ENCODE peak calls at places on chromosome 10, in seven cellular contexts. C, Q, F, R, A, I and M are unnamed samples.

GRCh38 chr10:108911814-108912541 is 1011.3 kb downstream of the XPNPEP1 start:
- DNase-seq in C (no peak), Q (peak; percentile 68), F (peak; percentile 82), R (no peak), A (peak; percentile 93), I (no peak), M (peak; percentile 54)

GRCh38 chr10:62063795-62064472 is 162.4 kb downstream of the ARID5B start:
- DNase-seq in C (no peak), Q (no peak), F (no peak), R (no peak), A (no peak), I (no peak), M (peak; percentile 75)

GRCh38 chr10:80596391-80597257 is 58.9 kb downstream of the SH2D4B start:
- DNase-seq in C (no peak), Q (peak; percentile 73), F (peak; percentile 41), R (peak; percentile 39), A (peak; percentile 57), I (peak; percentile 15), M (peak; percentile 29)

GRCh38 chr10:73183882-73184281 is 16.0 kb downstream of the FAM149B1 start:
- DNase-seq in C (no peak), Q (no peak), F (no peak), R (no peak), A (no peak), I (no peak), M (peak; percentile 82)

GRCh38 chr10:113550365-113550764 is 2.5 kb upstream of the HABP2 start:
- DNase-seq in C (no peak), Q (no peak), F (peak; percentile 45), R (no peak), A (no peak), I (peak; percentile 2), M (peak; percentile 28)

GRCh38 chr10:32951111-32951510 is 6.9 kb downstream of the ITGB1 start:
- DNase-seq in C (no peak), Q (peak; percentile 65), F (no peak), R (no peak), A (no peak), I (no peak), M (no peak)

GRCh38 chr10:29585488-29585976 is 49.2 kb downstream of the SVIL start:
- DNase-seq in C (no peak), Q (peak; percentile 49), F (peak; percentile 44), R (peak; percentile 21), A (peak; percentile 85), I (no peak), M (peak; percentile 39)

GRCh38 chr10:69835233-69835632 is 33.5 kb downstream of the COL13A1 start:
- DNase-seq in C (no peak), Q (no peak), F (no peak), R (no peak), A (no peak), I (no peak), M (no peak)

GRCh38 chr10:84613336-84614021 is 285.1 kb downstream of the CCSER2 start:
- DNase-seq in C (no peak), Q (peak; percentile 80), F (peak; percentile 87), R (peak; percentile 65), A (peak; percentile 86), I (peak; percentile 4), M (no peak)

GRCh38 chr10:88008866-88009470 is 145.5 kb downstream of the PTEN start:
- DNase-seq in C (no peak), Q (peak; percentile 50), F (no peak), R (no peak), A (no peak), I (no peak), M (peak; percentile 47)

GRCh38 chr10:100303724-100304319 is 17.3 kb upstream of the BLOC1S2 start:
- DNase-seq in C (peak; percentile 37), Q (peak; percentile 55), F (peak; percentile 47), R (peak; percentile 48), A (peak; percentile 60), I (no peak), M (peak; percentile 49)

GRCh38 chr10:30581779-30582380 is 47.7 kb downstream of the LYZL2 start:
- DNase-seq in C (no peak), Q (peak; percentile 72), F (peak; percentile 54), R (no peak), A (peak; percentile 52), I (no peak), M (peak; percentile 67)

GRCh38 chr10:128067691-128068397 is 58.4 kb downstream of the MKI67 start:
- DNase-seq in C (no peak), Q (no peak), F (no peak), R (no peak), A (no peak), I (no peak), M (no peak)

GRCh38 chr10:71427246-71427645 is 30.5 kb downstream of the CDH23 start:
- DNase-seq in C (no peak), Q (no peak), F (no peak), R (no peak), A (no peak), I (no peak), M (no peak)

GRCh38 chr10:129870042-129870757 is 93.9 kb downstream of the EBF3 start:
- DNase-seq in C (no peak), Q (no peak), F (no peak), R (no peak), A (no peak), I (no peak), M (no peak)
- H3K9me3 ChIP-seq in C (no peaks in the 10 kb centered on the region), Q (no peaks in the 10 kb centered on the region), F (no peaks in the 10 kb centered on the region), R (no peaks in the 10 kb centered on the region), A (no peaks in the 10 kb centered on the region), I (peaks cover 4% of the 10 kb centered on the region), M (no peaks in the 10 kb centered on the region)

GRCh38 chr10:131163444-131163843 is 148.1 kb downstream of the TCERG1L start:
- DNase-seq in C (no peak), Q (no peak), F (no peak), R (no peak), A (no peak), I (no peak), M (no peak)
- H3K9me3 ChIP-seq in C (no peaks in the 10 kb centered on the region), Q (no peaks in the 10 kb centered on the region), F (no peaks in the 10 kb centered on the region), R (no peaks in the 10 kb centered on the region), A (no peaks in the 10 kb centered on the region), I (peaks cover 24% of the 10 kb centered on the region), M (no peaks in the 10 kb centered on the region)

GRCh38 chr10:18571076-18571475 is 80.3 kb downstream of the NSUN6 start:
- DNase-seq in C (no peak), Q (no peak), F (no peak), R (no peak), A (no peak), I (no peak), M (no peak)

GRCh38 chr10:18563003-18563726 is 88.2 kb downstream of the NSUN6 start:
- DNase-seq in C (no peak), Q (no peak), F (no peak), R (no peak), A (no peak), I (no peak), M (no peak)

GRCh38 chr10:18566177-18566576 is 85.2 kb downstream of the NSUN6 start:
- DNase-seq in C (no peak), Q (peak; percentile 27), F (no peak), R (no peak), A (peak; percentile 7), I (no peak), M (no peak)

GRCh38 chr10:18565006-18565405 is 86.4 kb downstream of the NSUN6 start:
- DNase-seq in C (no peak), Q (no peak), F (no peak), R (no peak), A (no peak), I (no peak), M (no peak)

GRCh38 chr10:18567343-18567856 is 84.0 kb downstream of the NSUN6 start:
- DNase-seq in C (no peak), Q (no peak), F (no peak), R (no peak), A (no peak), I (no peak), M (no peak)
- H3K9me3 ChIP-seq in C (no peaks in the 10 kb centered on the region), Q (peaks cover 23% of the 10 kb centered on the region), F (no peaks in the 10 kb centered on the region), R (no peaks in the 10 kb centered on the region), A (peaks cover 3% of the 10 kb centered on the region), I (no peaks in the 10 kb centered on the region), M (no peaks in the 10 kb centered on the region)

DNA sequence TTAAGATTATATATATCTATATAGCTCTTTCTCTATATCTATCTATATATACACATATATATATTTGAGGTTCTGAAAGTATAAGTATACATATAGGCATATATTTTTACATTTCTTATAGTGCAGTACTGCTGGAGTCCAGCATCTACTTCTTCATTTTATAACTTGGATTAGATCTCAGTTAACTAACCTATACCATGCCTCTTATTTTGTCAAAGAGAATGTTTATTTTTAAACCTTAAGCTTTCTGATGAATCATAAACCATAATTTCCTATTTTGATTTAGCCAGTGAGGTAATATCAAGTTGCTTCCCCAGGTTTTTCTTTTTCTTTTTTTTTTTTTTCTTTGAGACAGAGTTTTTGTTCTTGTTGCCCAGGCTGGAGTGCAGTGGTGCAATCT is 8.1 kb downstream of the ZNF32 start:
- DNase-seq in C (no peak), Q (no peak), F (no peak), R (no peak), A (no peak), I (no peak), M (no peak)
- H3K9me3 ChIP-seq in C (peaks cover 35% of the 10 kb centered on the region), Q (peaks cover 55% of the 10 kb centered on the region), F (peaks cover 38% of the 10 kb centered on the region), R (no peaks in the 10 kb centered on the region), A (peaks cover 43% of the 10 kb centered on the region), I (peaks cover 13% of the 10 kb centered on the region), M (peaks cover 6% of the 10 kb centered on the region)

DNA sequence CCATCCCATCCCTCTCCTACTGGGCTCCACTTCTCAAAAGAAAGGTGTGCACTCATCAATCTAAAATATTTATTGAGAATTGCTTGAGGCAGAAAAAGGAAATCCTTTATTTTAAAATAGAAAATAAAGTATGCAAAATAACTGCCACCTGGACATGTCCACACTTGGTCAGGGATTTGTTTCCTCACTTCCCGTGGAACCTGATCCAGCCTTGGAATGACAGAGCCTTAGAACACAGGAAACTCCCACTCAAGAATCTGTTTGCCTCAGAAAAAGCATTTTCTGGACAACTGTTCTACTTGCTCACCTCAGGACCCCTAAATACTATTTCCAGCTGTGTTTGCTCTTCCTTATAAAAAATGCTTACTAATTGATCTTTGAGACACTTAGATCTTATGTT is 29.0 kb downstream of the AKR1C8 start:
- DNase-seq in C (no peak), Q (no peak), F (no peak), R (no peak), A (no peak), I (no peak), M (no peak)
- H3K9me3 ChIP-seq in C (peaks cover under 1% of the 10 kb centered on the region), Q (peaks cover 32% of the 10 kb centered on the region), F (no peaks in the 10 kb centered on the region), R (no peaks in the 10 kb centered on the region), A (no peaks in the 10 kb centered on the region), I (no peaks in the 10 kb centered on the region), M (no peaks in the 10 kb centered on the region)

DNA sequence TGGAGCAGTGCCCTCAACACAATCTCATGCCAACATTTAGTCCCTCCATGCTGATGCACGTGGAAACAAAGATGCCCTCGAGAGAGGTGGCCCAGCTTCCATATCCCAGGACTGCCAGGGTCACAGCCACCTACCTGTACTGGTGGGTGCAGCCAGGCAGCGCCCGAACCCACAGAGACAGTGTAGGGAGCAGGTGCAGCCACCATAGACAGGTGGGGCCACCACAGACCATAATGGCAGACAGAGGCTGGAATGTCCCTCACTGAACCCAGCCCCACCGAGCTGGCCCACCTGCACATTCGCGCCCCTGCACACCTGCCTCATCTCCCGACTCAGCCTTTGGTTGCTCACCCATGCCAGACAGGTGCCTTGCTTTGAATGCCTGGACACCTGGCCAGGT is 18.3 kb upstream of the CPXM2 start:
- DNase-seq in C (no peak), Q (no peak), F (no peak), R (no peak), A (no peak), I (no peak), M (no peak)
- H3K9me3 ChIP-seq in C (no peaks in the 10 kb centered on the region), Q (no peaks in the 10 kb centered on the region), F (no peaks in the 10 kb centered on the region), R (no peaks in the 10 kb centered on the region), A (no peaks in the 10 kb centered on the region), I (no peaks in the 10 kb centered on the region), M (no peaks in the 10 kb centered on the region)